ENCODE peak calls at places on chromosomes 3 and 15, in five cellular contexts. E is BJ, C is cardiac fibroblast, F is dorsolateral prefrontal cortex, V is GM12864. Q is an unnamed sample.

GRCh38 chr3:153145454-153145853 is 16.6 kb upstream of the RAP2B start:
- DNase-seq in C (no peak), E (no peak), F (no peak), V (no peak), Q (peak)

GRCh38 chr3:11195721-11196332 is 41.5 kb downstream of the HRH1 start:
- DNase-seq in C (peak), F (no peak), E (no peak), V (no peak), Q (no peak)

GRCh38 chr3:174891524-174892203 is 32.5 kb downstream of the NAALADL2 start:
- DNase-seq in E (no peak), V (no peak), F (no peak), C (peak), Q (peak)

GRCh38 chr3:43270078-43270477 is 16.3 kb upstream of the SNRK start:
- DNase-seq in E (no peak), F (no peak), C (no peak), V (no peak), Q (no peak)

GRCh38 chr3:54321515-54321914 is 199.2 kb downstream of the CACNA2D3 start:
- DNase-seq in E (no peak), C (no peak), F (no peak), V (no peak), Q (no peak)

GRCh38 chr3:133296315-133296917 is 103.4 kb upstream of the BFSP2 start:
- DNase-seq in F (no peak), E (no peak), V (no peak), C (no peak), Q (no peak)

GRCh38 chr15:44593042-44593736 is 56.2 kb downstream of the EIF3J start:
- DNase-seq in E (no peak), C (peak), V (no peak), F (no peak), Q (peak)

GRCh38 chr3:8482960-8483665 is 18.5 kb upstream of the LMCD1 start:
- DNase-seq in C (peak), V (no peak), F (peak), E (peak), Q (peak)

GRCh38 chr15:47473857-47474256 is 243.4 kb upstream of the SEMA6D start:
- DNase-seq in F (no peak), V (no peak), C (peak), E (no peak), Q (no peak)

GRCh38 chr3:123687286-123687685 is 102.4 kb upstream of the HACD2 start:
- DNase-seq in C (no peak), F (no peak), E (no peak), V (no peak), Q (no peak)

GRCh38 chr3:135762188-135762853 is 203.2 kb upstream of the PPP2R3A start:
- DNase-seq in F (no peak), E (no peak), C (no peak), V (no peak), Q (no peak)

GRCh38 chr3:194575484-194576210 is 57.6 kb downstream of the TMEM44 start:
- DNase-seq in V (no peak), F (no peak), E (no peak), C (peak), Q (peak)

GRCh38 chr3:77464106-77464688 is 424.3 kb downstream of the ROBO2 start:
- DNase-seq in V (no peak), F (no peak), E (peak), C (no peak), Q (no peak)

GRCh38 chr15:52118969-52119749 is 6.6 kb upstream of the BCL2L10 start:
- DNase-seq in E (no peak), F (no peak), C (no peak), V (no peak), Q (no peak)

GRCh38 chr3:110414851-110415250 is 656.8 kb upstream of the NECTIN3 start:
- DNase-seq in F (no peak), E (peak), V (no peak), C (peak), Q (peak)

GRCh38 chr3:138947303-138948121 is 495 bp downstream of the FOXL2NB start:
- DNase-seq in E (no peak), F (no peak), V (no peak), C (no peak), Q (no peak)

GRCh38 chr3:13581485-13582365 is 32.8 kb downstream of the FBLN2 start:
- DNase-seq in C (peak), E (no peak), V (no peak), F (no peak), Q (no peak)

GRCh38 chr3:190865419-190865818 is 2.9 kb upstream of the GMNC start:
- DNase-seq in E (no peak), C (no peak), V (no peak), F (no peak), Q (no peak)

GRCh38 chr3:170222647-170223541 is 670 bp downstream of the PRKCI start:
- DNase-seq in F (no peak), E (no peak), V (peak), C (no peak), Q (peak)

GRCh38 chr3:53161820-53162671 is 1.0 kb downstream of the PRKCD start:
- DNase-seq in F (no peak), E (no peak), V (no peak), C (peak), Q (peak)

GRCh38 chr3:113685124-113685523 is 11.3 kb downstream of the USF3 start:
- DNase-seq in F (no peak), E (no peak), C (no peak), V (no peak), Q (no peak)

DNA sequence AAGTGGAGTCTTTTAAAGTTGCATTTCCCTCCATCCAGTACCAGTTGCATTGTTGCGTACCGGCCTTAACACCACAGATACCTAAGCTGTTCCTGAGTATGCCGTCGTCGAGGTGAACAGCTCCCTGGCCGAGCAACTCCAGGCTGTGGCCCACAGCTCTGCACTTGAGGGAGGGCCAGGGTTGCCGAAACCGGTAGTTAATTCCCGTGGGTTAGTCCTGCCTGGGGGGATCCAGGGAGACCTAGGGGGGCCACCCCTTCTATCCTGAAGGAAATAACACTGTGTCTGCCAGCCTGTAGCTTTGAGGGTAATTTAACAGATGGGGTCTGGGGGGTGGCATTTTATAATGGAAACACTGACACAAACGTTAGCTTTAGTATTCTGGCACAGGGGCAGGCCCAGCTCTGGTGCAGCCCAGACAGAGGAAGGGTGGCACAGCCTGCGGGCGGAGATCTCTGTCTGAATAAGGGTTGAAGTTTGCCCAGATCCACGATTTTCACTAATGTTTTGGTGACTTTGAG is 60.8 kb downstream of the RGMA start:
- DNase-seq in F (no peak), C (peak), E (no peak), V (no peak), Q (no peak)
- H3K4me3 ChIP-seq in F (no peak), C (no peak), E (no peak), V (no peak), Q (no peak)

DNA sequence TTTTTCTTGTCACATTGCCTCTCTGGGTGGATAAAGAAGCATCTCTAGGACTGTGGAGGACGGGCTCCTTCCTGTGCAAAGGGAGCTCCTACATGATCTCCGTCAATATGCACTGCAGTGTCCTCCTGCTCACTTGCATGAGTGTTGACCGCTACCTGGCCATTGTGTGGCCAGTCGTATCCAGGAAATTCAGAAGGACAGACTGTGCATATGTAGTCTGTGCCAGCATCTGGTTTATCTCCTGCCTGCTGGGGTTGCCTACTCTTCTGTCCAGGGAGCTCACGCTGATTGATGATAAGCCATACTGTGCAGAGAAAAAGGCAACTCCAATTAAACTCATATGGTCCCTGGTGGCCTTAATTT is 478 bp downstream of the GPR15 start:
- DNase-seq in C (no peak), E (no peak), V (no peak), F (no peak), Q (no peak)
- H3K4me3 ChIP-seq in C (no peak), E (no peak), V (peak), F (no peak), Q (no peak)

GRCh38 chr3:49164983-49165720 is 979 bp downstream of the CCDC71 start:
- DNase-seq in V (no peak), E (no peak), C (no peak), F (no peak), Q (no peak)

GRCh38 chr3:49170744-49171118 is 667 bp upstream of the KLHDC8B start:
- DNase-seq in F (no peak), E (no peak), V (no peak), C (no peak), Q (no peak)

GRCh38 chr3:49163609-49164008 is 2.5 kb downstream of the CCDC71 start:
- DNase-seq in F (no peak), V (no peak), E (no peak), C (no peak), Q (no peak)

GRCh38 chr3:49165771-49166751 is at the start of gene CCDC71:
- DNase-seq in E (no peak), F (no peak), V (no peak), C (peak), Q (peak)

GRCh38 chr3:49166752-49167556 is 823 bp upstream of the CCDC71 start:
- DNase-seq in F (no peak), V (no peak), C (no peak), E (no peak), Q (no peak)
- H3K4me3 ChIP-seq in F (peak), V (peak), C (no peak), E (peak), Q (peak)

GRCh38 chr3:60399295-60399694 is 852.0 kb downstream of the FHIT start:
- DNase-seq in C (no peak), F (no peak), V (no peak), E (no peak), Q (no peak)

GRCh38 chr3:60399861-60400845 is 851.1 kb downstream of the FHIT start:
- DNase-seq in F (no peak), V (no peak), C (no peak), E (no peak), Q (peak)

GRCh38 chr3:60402951-60403350 is 848.3 kb downstream of the FHIT start:
- DNase-seq in E (no peak), F (no peak), C (no peak), V (no peak), Q (no peak)

DNA sequence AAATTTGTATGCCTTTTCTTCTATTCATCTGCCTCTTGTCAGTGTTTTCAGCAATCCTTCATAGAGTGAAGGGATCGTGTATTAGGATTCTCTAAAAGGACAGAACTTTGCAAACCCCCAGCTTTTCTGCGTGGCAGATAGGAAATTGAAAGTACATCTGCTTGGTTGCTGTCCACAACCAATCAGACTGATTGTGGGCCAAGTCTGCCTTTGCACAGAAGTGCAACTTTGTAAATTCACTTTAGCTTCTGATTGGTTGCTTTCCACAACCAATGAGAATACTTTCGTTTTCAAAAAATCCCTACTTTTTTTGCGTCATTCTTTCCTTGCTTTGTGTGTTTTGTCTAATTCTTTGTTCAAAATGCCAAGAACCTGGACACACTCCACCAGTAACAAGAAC is 847.4 kb downstream of the FHIT start:
- DNase-seq in C (no peak), E (no peak), F (no peak), V (no peak), Q (no peak)
- H3K4me3 ChIP-seq in C (no peak), E (no peak), F (no peak), V (no peak), Q (no peak)

GRCh38 chr15:85782112-85782511 is 12.6 kb downstream of the KLHL25 start:
- DNase-seq in F (no peak), E (no peak), V (no peak), C (no peak), Q (no peak)

GRCh38 chr15:85781099-85781498 is 13.6 kb downstream of the KLHL25 start:
- DNase-seq in C (no peak), E (no peak), V (no peak), F (no peak), Q (no peak)

GRCh38 chr15:85777291-85778106 is 17.2 kb downstream of the KLHL25 start:
- DNase-seq in C (no peak), E (no peak), F (no peak), V (no peak), Q (no peak)

GRCh38 chr15:85778107-85778776 is 16.5 kb downstream of the KLHL25 start:
- DNase-seq in C (peak), V (no peak), F (no peak), E (no peak), Q (peak)

DNA sequence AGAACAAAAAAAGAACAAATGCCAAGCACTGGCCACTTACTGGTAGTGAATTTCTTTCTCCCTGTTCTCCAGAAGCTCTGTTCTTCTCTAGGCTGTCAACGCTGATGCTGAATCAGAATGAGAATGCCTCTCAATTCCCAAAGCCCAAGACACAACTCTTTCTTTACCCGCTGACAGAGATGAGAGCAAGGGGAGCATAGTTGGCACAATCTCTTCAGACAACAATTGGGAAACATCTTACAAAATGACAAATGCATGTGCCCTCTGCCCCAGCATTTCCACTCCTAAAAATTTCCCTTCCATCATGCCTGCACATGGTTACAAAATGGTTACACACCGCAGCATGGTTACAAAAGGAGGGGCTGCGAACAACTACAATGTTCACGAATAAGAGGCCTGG is 14.1 kb downstream of the KLHL25 start:
- DNase-seq in C (peak), F (no peak), E (no peak), V (no peak), Q (no peak)
- H3K4me3 ChIP-seq in C (no peak), F (no peak), E (no peak), V (no peak), Q (no peak)

DNA sequence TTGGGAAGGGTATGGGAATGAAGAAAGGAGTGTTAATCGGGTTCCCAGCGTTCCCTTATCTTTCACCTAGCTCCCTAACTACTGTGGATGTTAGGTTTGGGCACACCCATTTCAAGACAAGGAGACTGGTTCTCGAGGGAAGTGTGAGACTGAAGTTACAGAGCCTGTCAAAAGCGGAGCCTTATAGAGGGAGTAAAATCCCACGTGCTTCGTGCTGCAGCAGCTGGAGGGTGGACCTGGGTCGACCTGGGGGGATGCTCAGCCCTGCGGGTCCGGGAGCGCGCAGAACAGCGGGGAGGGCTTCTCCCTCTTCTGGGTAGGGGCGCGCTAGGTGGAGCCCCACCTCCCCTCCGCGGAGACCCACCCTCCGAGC is 314 bp upstream of the TMED3 start:
- DNase-seq in F (no peak), C (peak), E (no peak), V (no peak), Q (peak)
- H3K4me3 ChIP-seq in F (peak), C (peak), E (peak), V (peak), Q (peak)

GRCh38 chr15:74845208-74845568 is 2.2 kb upstream of the ULK3 start:
- DNase-seq in E (no peak), F (no peak), V (no peak), C (no peak), Q (no peak)

GRCh38 chr15:74844319-74845207 is 1.6 kb upstream of the ULK3 start:
- DNase-seq in V (no peak), F (no peak), E (no peak), C (no peak), Q (no peak)

GRCh38 chr15:74842581-74843444 is at the start of gene ULK3:
- DNase-seq in C (peak), V (peak), F (peak), E (no peak), Q (peak)

GRCh38 chr15:74843445-74843828 is 481 bp upstream of the ULK3 start:
- DNase-seq in V (no peak), F (no peak), C (no peak), E (no peak), Q (no peak)

GRCh38 chr15:74843891-74844299 is 939 bp upstream of the ULK3 start:
- DNase-seq in V (no peak), E (no peak), C (no peak), F (no peak), Q (no peak)
- H3K4me3 ChIP-seq in V (no peak), E (no peak), C (peak), F (peak), Q (no peak)

DNA sequence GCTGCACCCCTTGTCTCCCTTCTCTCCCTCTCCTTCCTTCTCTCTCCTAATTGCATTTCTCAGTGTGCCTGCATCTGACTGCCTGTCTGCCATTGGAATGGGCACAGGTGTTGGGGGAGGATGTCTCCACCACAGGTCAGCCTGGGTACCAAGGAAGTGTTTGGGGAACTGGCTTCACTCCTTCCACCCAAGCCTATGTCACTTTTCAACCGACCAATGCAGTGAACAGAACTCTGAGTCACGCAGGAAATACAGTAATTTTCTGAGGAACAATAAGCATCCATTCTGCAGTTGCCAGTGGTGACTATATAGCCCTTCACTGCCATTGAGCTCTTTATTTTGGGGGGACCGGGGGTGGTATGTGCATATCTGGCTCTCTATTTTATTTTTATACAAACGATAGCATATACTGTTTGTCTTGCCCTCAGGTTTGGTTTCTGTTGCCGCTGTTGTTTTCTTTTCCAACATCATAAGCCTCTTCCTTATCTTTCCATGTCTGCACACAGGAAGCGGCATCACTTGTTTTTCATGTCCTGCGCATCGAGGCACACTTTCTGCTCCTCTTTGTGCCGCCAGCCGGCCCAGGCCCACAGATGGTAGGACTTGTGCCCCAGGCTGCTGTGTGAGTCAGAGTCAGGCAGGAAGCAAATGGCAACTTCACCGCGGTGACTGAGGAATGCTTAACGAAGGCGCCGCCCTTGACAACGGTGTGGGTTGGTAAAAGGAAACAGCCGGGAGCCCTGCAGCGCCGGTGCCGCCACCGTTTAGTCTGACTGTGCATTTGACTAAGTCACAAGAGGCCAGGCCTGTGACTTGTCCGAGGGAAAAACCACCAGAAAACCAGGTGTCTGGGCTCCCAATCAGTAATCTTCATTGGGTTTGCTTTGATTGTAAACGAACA is 21.1 kb upstream of the CDCP1 start:
- DNase-seq in E (peak), V (peak), F (peak), C (peak), Q (peak)
- H3K4me3 ChIP-seq in E (no peak), V (no peak), F (peak), C (no peak), Q (no peak)